ENCODE peak calls at places on chromosomes 5 and 9, in ten cellular contexts. D, K, G, J, W, C, Z, L, N and H are unnamed samples.

GRCh38 chr5:128881609-128882008 is 83.7 kb upstream of the SLC27A6 start:
- DNase-seq in D (no peak), K (no peak), G (no peak), J (no peak), W (no peak), C (peak; percentile 8), Z (no peak), L (no peak), N (no peak), H (no peak)

GRCh38 chr9:95773061-95773433 is 102.4 kb upstream of the ERCC6L2 start:
- DNase-seq in D (no peak), K (no peak), G (no peak), J (no peak), W (no peak), C (peak; percentile 17), Z (no peak), L (no peak), N (no peak), H (no peak)

GRCh38 chr9:81636280-81636653 is 53.1 kb downstream of the TLE1 start:
- DNase-seq in D (no peak), K (no peak), G (no peak), J (no peak), W (no peak), C (no peak), Z (no peak), L (no peak), N (no peak), H (no peak)

GRCh38 chr5:77249475-77249874 is 39.0 kb downstream of the PDE8B start:
- DNase-seq in D (no peak), K (no peak), G (no peak), J (no peak), W (no peak), C (no peak), Z (no peak), L (no peak), N (no peak), H (no peak)

GRCh38 chr5:134477462-134478245 is 47.8 kb upstream of the JADE2 start:
- DNase-seq in D (no peak), K (no peak), G (peak; percentile 40), J (no peak), W (no peak), C (no peak), Z (no peak), L (no peak), N (no peak), H (peak; percentile 12)

GRCh38 chr9:126860757-126861466 is 473 bp downstream of the ZBTB34 start:
- DNase-seq in D (no peak), K (peak; percentile 39), G (no peak), J (no peak), W (peak; percentile 47), C (peak; percentile 27), Z (peak; percentile 16), L (peak; percentile 41), N (no peak), H (peak; percentile 14)

GRCh38 chr9:69324549-69325401 is at the start of gene ENTREP1:
- DNase-seq in D (no peak), K (peak; percentile 66), G (peak; percentile 10), J (no peak), W (peak; percentile 75), C (peak; percentile 80), Z (peak; percentile 60), L (peak; percentile 62), N (peak; percentile 62), H (peak; percentile 28)

GRCh38 chr5:99379187-99379586 is 450.4 kb upstream of the CHD1 start:
- DNase-seq in D (no peak), K (no peak), G (no peak), J (no peak), W (no peak), C (no peak), Z (peak; percentile 31), L (no peak), N (no peak), H (no peak)

GRCh38 chr5:142319105-142319504 is 5.7 kb downstream of the SPRY4 start:
- DNase-seq in D (no peak), K (no peak), G (peak; percentile 38), J (no peak), W (no peak), C (no peak), Z (no peak), L (no peak), N (no peak), H (no peak)

GRCh38 chr9:123120131-123120530 is 86.7 kb downstream of the GPR21 start:
- DNase-seq in D (no peak), K (no peak), G (no peak), J (no peak), W (no peak), C (no peak), Z (no peak), L (no peak), N (no peak), H (no peak)

GRCh38 chr5:174384509-174384947 is 339.0 kb downstream of the NSG2 start:
- DNase-seq in D (no peak), K (no peak), G (peak; percentile 79), J (no peak), W (no peak), C (no peak), Z (no peak), L (no peak), N (no peak), H (no peak)

GRCh38 chr5:132363431-132364112 is 5.9 kb upstream of the SLC22A5 start:
- DNase-seq in D (no peak), K (no peak), G (peak; percentile 97), J (no peak), W (peak; percentile 57), C (peak; percentile 44), Z (no peak), L (no peak), N (no peak), H (no peak)

GRCh38 chr5:139649082-139649991 is 1.2 kb downstream of the CXXC5 start:
- DNase-seq in D (no peak), K (peak; percentile 46), G (no peak), J (no peak), W (no peak), C (no peak), Z (peak; percentile 33), L (peak; percentile 43), N (no peak), H (peak; percentile 70)

GRCh38 chr9:10268500-10269485 is 344.0 kb downstream of the PTPRD start:
- DNase-seq in D (no peak), K (peak; percentile 6), G (peak; percentile 49), J (peak; percentile 1), W (peak; percentile 4), C (no peak), Z (peak; percentile 37), L (peak; percentile 25), N (no peak), H (peak; percentile 51)